ENCODE peak calls at places on chromosomes 1 and 21, in seven cellular contexts. Y is pancreas, N is nephron progenitor cell, E is fibroblast of the aortic adventitia, A is lower lobe of right lung, G is epithelial cell of esophagus, W is tibial nerve. F is an unnamed sample.

GRCh38 chr1:244302889-244303609 is 148.7 kb downstream of the ADSS2 start:
- DNase-seq in Y (no peak), N (peak; percentile 14), E (peak; percentile 42), A (peak; percentile 70), G (peak; percentile 89), W (no peak), F (peak; percentile 77)

GRCh38 chr1:17572264-17572985 is 32.9 kb downstream of the ARHGEF10L start:
- DNase-seq in Y (no peak), N (no peak), E (no peak), A (no peak), G (no peak), W (no peak), F (no peak)

GRCh38 chr21:17784604-17785402 is 34.4 kb downstream of the C21orf91 start:
- DNase-seq in Y (no peak), N (no peak), E (no peak), A (no peak), G (no peak), W (no peak), F (no peak)

GRCh38 chr1:233016798-233017197 is 66.4 kb downstream of the NTPCR start:
- DNase-seq in Y (no peak), N (no peak), E (no peak), A (no peak), G (no peak), W (no peak), F (no peak)

GRCh38 chr21:44896561-44897286 is 23.2 kb upstream of the PTTG1IP start:
- DNase-seq in Y (no peak), N (peak; percentile 7), E (no peak), A (peak; percentile 45), G (no peak), W (no peak), F (no peak)

GRCh38 chr1:223180803-223181321 is 37.8 kb upstream of the TLR5 start:
- DNase-seq in Y (no peak), N (no peak), E (peak; percentile 75), A (no peak), G (peak; percentile 77), W (peak; percentile 50), F (peak; percentile 92)

GRCh38 chr21:25710550-25710949 is 24.2 kb downstream of the ATP5PF start:
- DNase-seq in Y (no peak), N (no peak), E (no peak), A (no peak), G (no peak), W (no peak), F (no peak)

GRCh38 chr1:233796146-233796798 is 108.2 kb upstream of the SLC35F3 start:
- DNase-seq in Y (no peak), N (peak; percentile 12), E (no peak), A (no peak), G (no peak), W (no peak), F (no peak)

GRCh38 chr1:54177726-54178125 is 22.1 kb downstream of the CYB5RL start:
- DNase-seq in Y (no peak), N (no peak), E (no peak), A (no peak), G (no peak), W (no peak), F (no peak)

GRCh38 chr1:229478852-229479251 is 29.3 kb downstream of the NUP133 start:
- DNase-seq in Y (no peak), N (no peak), E (no peak), A (no peak), G (no peak), W (no peak), F (no peak)

DNA sequence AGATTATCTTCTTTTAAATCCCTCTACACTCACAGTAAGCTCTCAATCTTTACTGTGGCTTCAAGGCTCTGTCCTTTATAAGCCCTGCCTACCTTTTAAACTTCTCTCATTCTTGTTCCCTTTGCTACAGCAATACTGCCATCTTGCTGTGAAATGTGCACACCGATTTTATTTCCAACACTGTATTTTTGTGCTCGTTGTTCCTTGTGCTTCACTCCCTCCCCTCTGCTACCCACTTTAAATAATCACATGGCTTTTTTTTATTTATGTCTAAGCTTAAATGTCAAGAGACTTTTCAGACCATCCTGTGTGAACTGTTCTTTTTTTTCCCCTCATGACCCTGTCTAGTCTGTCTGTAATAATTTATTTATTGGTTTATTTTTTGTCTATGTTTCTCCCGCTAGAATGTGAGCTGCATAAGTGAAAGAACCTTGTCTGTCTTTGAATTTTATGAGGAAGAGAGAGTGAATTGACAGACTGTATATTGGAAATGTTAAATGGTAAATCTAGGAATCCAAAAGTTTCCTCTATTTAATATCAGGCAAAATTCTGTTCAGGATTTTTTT is 45.7 kb downstream of the ABCD3 start:
- DNase-seq in Y (no peak), N (no peak), E (peak; percentile 79), A (no peak), G (peak; percentile 60), W (peak; percentile 30), F (peak; percentile 60)
- TF ChIP-seq CTCF in Y (peak; percentile 26), N (no peak), E (peak; percentile 76), A (peak; percentile 55), G (peak; percentile 56), W (peak; percentile 36), F (peak; percentile 51)

DNA sequence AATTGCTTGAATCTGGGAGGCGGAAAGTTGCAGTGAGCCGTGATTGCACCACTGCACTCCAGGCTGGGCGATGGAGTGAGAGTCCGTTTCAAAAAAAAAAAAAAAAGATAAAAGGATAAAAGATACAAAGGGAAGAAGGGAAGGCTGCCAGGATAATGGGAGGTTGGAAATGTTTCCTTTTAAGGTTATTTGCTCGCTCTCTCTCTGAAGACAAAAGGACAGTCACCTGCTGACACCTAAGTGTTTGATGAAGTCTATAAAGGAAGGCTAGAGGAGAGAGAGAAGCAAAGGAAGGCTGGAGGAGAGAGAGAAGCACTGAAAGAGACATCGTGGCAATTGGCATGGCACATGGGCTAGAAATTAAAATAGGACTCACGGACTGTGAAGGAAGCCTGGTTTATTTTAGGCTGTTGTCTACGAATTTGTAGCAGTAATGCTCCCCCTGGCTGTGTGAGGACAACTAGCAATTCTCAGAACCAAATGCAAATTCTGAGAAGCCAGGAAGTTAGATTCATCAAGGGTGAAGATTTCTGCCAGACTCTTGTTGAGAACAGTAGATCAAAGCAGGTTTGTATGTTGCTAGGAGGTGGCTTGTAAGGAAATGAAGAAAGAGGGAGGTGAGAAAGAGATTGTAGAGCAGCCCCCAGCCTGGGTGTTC is 154.2 kb downstream of the ZP4 start:
- DNase-seq in Y (no peak), N (no peak), E (no peak), A (no peak), G (peak; percentile 18), W (no peak), F (peak; percentile 54)
- TF ChIP-seq CTCF in Y (no peak), N (peak; percentile 23), E (no peak), A (no peak), G (peak; percentile 35), W (no peak), F (peak; percentile 60)

GRCh38 chr1:197319631-197320030 is 51.6 kb downstream of the CRB1 start:
- DNase-seq in Y (no peak), N (no peak), E (no peak), A (no peak), G (no peak), W (no peak), F (no peak)

GRCh38 chr1:197312163-197312562 is 44.1 kb downstream of the CRB1 start:
- DNase-seq in Y (no peak), N (no peak), E (no peak), A (no peak), G (peak; percentile 32), W (no peak), F (peak; percentile 19)

GRCh38 chr1:197313713-197314112 is 45.7 kb downstream of the CRB1 start:
- DNase-seq in Y (no peak), N (no peak), E (no peak), A (no peak), G (no peak), W (no peak), F (no peak)

DNA sequence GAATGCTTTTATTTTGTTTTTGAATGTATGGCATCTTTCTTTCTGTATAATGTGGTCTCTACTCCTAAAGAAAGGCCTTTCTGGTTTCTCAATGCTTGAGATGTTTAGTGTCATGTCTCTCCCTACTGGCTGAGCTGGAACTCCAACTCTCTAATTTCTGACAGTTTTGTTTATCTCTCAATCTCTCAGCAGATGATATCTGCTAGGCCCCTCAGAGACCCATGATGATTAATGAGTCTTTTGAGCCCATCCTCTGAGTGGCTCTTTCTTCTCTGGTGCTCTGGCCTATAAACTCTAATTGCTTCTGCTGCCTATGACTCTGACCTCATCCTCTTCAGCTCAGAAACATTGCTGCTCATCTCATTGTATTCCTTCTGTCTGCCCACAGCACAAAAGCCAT is 46.6 kb downstream of the CRB1 start:
- DNase-seq in Y (no peak), N (no peak), E (no peak), A (no peak), G (no peak), W (no peak), F (no peak)
- TF ChIP-seq CTCF in Y (no peak), N (no peak), E (no peak), A (no peak), G (no peak), W (no peak), F (no peak)

DNA sequence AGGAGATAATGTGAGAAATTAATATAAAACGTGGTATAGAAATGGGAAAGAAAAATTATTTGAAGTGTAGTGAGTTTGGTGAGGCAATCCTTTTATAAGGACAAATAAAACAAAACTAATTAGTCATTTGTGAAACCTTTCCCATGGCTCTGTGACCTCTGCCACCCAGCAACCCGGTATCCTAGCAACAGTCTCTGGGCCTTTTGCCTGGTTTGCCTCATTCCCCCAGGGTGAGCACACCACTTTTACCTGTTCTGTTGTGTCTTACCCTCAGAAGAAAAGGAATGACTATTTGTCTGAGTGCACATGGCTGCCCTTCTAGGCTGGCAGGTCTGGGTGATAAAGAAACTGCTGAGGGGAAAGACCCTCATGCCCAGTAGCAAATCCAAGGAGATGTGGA is 21.5 kb downstream of the OVAAL start:
- DNase-seq in Y (peak; percentile 83), N (peak; percentile 28), E (no peak), A (no peak), G (peak; percentile 82), W (no peak), F (peak; percentile 93)
- TF ChIP-seq CTCF in Y (no peak), N (no peak), E (no peak), A (no peak), G (no peak), W (no peak), F (no peak)

GRCh38 chr1:188594542-188595235 is 1765.9 kb downstream of the PLA2G4A start:
- DNase-seq in Y (no peak), N (no peak), E (no peak), A (no peak), G (peak; percentile 1), W (no peak), F (no peak)
- TF ChIP-seq CTCF in Y (no peak), N (no peak), E (no peak), A (no peak), G (peak; percentile 26), W (no peak), F (no peak)

DNA sequence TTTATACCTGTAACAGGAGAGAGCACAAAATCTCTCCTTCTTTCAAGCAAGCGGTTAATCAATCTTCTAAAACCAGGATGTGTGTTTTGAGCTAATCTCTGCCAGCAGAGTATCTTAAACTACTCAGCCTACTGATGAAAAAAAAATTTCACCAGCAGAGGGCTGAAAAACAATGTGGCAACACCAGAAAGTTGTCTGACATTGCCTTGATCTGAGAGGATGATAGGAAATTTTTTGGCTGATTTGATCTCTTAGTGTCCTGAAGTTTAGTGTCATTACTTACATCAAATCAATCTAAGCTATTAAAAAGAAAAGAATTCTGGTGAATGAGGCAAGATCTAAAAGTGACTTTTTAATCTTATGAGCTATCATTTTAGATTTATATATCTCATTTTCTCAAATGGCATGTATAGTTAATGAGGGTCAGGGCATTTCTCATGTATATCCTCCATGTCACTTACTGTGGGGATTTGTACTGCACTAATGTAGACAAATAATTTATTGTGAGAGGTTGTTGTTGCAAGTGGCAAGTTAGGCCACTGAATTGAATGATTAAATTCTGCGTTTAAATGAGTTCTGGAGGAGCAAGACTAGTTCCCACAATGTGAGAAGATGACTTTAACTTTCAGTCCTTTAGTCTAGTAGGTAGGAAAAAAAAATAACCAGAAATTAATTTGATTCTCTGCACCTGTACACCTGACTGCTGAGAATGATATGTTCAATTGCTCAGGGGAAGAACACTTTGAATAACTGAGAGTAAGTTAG is 10.8 kb downstream of the ADAMTS1 start:
- DNase-seq in Y (no peak), N (no peak), E (peak; percentile 67), A (no peak), G (peak; percentile 24), W (no peak), F (no peak)
- TF ChIP-seq CTCF in Y (no peak), N (no peak), E (peak; percentile 52), A (peak; percentile 16), G (peak; percentile 19), W (no peak), F (no peak)